ENCODE peak calls at places on chromosomes 11 and 22, in ten cellular contexts. L, O, W, M, G, V, U, Y, A and P are unnamed samples.
A peak's percentile ranks its signal among the peaks of the same experiment; 100 is the strongest.

GRCh38 chr11:93032580-93032979 is 63.1 kb downstream of the MTNR1B start:
- DNase-seq in L (no peak), O (no peak), W (no peak), M (no peak), G (no peak), V (no peak), U (no peak), Y (no peak), A (no peak), P (no peak)

GRCh38 chr11:128572965-128573364 is 14.4 kb downstream of the ETS1 start:
- DNase-seq in L (no peak), O (no peak), W (no peak), M (peak; percentile 79), G (no peak), V (no peak), U (peak; percentile 40), Y (no peak), A (no peak), P (no peak)

GRCh38 chr11:61442616-61443015 is 12.7 kb downstream of the SDHAF2 start:
- DNase-seq in L (no peak), O (no peak), W (no peak), M (no peak), G (no peak), V (no peak), U (no peak), Y (no peak), A (no peak), P (no peak)

GRCh38 chr11:27291954-27292641 is 70.9 kb downstream of the CCDC34 start:
- DNase-seq in L (no peak), O (peak; percentile 63), W (no peak), M (no peak), G (no peak), V (no peak), U (no peak), Y (no peak), A (no peak), P (no peak)

GRCh38 chr22:20299736-20300136 is 20.1 kb downstream of the DGCR6L start:
- DNase-seq in L (no peak), O (peak; percentile 66), W (no peak), M (no peak), G (no peak), V (no peak), U (no peak), Y (no peak), A (no peak), P (no peak)

GRCh38 chr11:66420671-66421476 is at the start of gene NPAS4:
- DNase-seq in L (no peak), O (no peak), W (no peak), M (no peak), G (no peak), V (no peak), U (no peak), Y (no peak), A (no peak), P (no peak)

GRCh38 chr11:2276999-2277328 is 6.6 kb upstream of the ASCL2 start:
- DNase-seq in L (no peak), O (no peak), W (no peak), M (peak; percentile 55), G (no peak), V (no peak), U (no peak), Y (no peak), A (no peak), P (peak; percentile 40)

GRCh38 chr22:19523240-19524169 is 705 bp downstream of the CLDN5 start:
- DNase-seq in L (no peak), O (no peak), W (no peak), M (peak; percentile 87), G (no peak), V (no peak), U (no peak), Y (no peak), A (no peak), P (no peak)

GRCh38 chr11:1370186-1371025 is 19.3 kb upstream of the BRSK2 start:
- DNase-seq in L (no peak), O (no peak), W (no peak), M (no peak), G (no peak), V (no peak), U (no peak), Y (no peak), A (no peak), P (no peak)

GRCh38 chr22:17949926-17950473 is 74.4 kb downstream of the MICAL3 start:
- DNase-seq in L (no peak), O (no peak), W (no peak), M (no peak), G (no peak), V (no peak), U (peak; percentile 22), Y (no peak), A (no peak), P (no peak)

GRCh38 chr11:62708423-62709261 is 1.2 kb downstream of the GNG3 start:
- DNase-seq in L (peak; percentile 75), O (peak; percentile 44), W (peak; percentile 30), M (peak; percentile 83), G (no peak), V (no peak), U (peak; percentile 73), Y (no peak), A (no peak), P (no peak)

GRCh38 chr11:64400096-64400495 is 41.1 kb downstream of the RPS6KA4 start:
- DNase-seq in L (no peak), O (no peak), W (no peak), M (peak; percentile 29), G (no peak), V (no peak), U (no peak), Y (no peak), A (no peak), P (no peak)

GRCh38 chr11:59666969-59667368 is 1.9 kb downstream of the PATL1 start:
- DNase-seq in L (no peak), O (no peak), W (no peak), M (no peak), G (no peak), V (no peak), U (no peak), Y (no peak), A (no peak), P (no peak)

GRCh38 chr22:38921126-38921525 is 36.3 kb upstream of the APOBEC3A start:
- DNase-seq in L (no peak), O (peak; percentile 58), W (no peak), M (no peak), G (no peak), V (no peak), U (no peak), Y (no peak), A (no peak), P (no peak)

DNA sequence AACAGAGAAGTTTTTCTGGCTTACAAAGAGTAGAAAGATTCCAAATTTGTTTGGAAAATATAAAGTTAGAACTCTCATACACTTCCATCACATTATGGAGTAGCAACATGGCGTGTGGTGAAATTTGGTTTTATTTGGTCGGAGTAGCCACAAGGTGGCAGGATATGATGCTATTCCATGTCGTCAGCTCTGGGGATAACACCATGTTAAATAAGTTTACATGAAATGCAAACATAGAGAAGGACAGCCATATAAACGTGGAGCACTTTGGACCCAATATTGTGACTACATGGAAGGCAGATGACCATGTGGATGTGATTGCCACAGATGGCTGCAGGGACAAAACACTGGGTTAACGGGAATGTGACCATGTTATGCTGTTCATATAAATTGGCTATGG is 21.1 kb downstream of the OR5M11 start:
- DNase-seq in L (no peak), O (peak; percentile 14), W (no peak), M (peak; percentile 62), G (no peak), V (no peak), U (no peak), Y (no peak), A (no peak), P (no peak)
- TF ChIP-seq CTCF in L (no peak), O (peak; percentile 18), W (no peak), M (peak; percentile 69), G (peak; percentile 18), V (no peak), U (no peak), Y (no peak), A (no peak), P (no peak)

DNA sequence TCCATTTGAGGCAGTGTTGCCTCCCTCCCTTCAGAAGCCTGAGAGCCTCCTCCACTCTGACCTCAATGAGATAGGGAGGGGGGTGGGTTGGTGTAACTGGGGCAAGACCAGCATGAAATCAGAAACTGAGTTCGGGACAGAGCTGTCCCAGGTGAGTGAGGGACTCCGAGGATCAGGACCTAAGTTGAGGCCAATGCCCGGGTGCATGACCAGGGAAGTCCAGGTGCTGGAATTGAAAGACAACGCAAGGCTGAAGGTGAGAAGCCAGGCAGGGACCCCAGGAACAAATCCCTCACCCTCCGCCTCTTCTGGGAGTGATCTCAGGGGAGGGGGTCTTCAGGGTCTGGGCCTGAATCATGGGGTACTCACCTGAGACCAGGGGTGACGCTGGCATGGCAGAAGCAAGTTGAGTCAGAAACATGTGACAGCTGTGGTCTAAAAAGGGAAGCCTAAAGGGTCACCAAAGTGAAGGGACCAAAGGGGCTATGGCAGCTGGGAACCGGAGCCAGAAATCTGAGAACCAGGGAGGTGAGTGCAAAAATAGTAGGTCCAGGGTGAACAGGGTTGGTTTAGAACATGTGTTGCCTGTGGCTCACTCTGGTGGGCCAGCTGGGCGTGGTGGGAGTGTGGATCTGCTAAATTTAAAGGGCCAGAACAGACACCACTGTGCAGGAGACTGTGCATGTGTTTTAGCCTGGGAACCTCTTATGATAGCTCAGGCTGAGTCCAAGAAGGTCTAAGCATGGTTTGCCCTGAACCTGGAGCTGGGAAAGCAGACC is 41.1 kb upstream of the ZBED5 start:
- DNase-seq in L (no peak), O (no peak), W (no peak), M (no peak), G (no peak), V (no peak), U (no peak), Y (no peak), A (no peak), P (no peak)
- H3K4me3 ChIP-seq in L (no peak overlapping the region), O (no peak overlapping the region), W (no peak overlapping the region), M (no peak overlapping the region), G (no peak overlapping the region), V (no peak overlapping the region), U (no peak overlapping the region), Y (peak overlapping the region; percentile 42), A (no peak overlapping the region), P (no peak overlapping the region)

GRCh38 chr11:125170406-125171031 is 6.0 kb downstream of the PKNOX2 start:
- DNase-seq in L (no peak), O (peak; percentile 55), W (peak; percentile 70), M (peak; percentile 62), G (no peak), V (peak; percentile 56), U (peak; percentile 67), Y (no peak), A (no peak), P (no peak)
- H3K27me3 ChIP-seq in L (peaks cover 17% of the 10 kb centered on the region), O (peaks cover 26% of the 10 kb centered on the region), W (no peaks in the 10 kb centered on the region), M (peaks cover 11% of the 10 kb centered on the region), G (peaks cover 14% of the 10 kb centered on the region), V (no peaks in the 10 kb centered on the region), U (no peaks in the 10 kb centered on the region), Y (peaks cover 41% of the 10 kb centered on the region), A (no peaks in the 10 kb centered on the region), P (no peaks in the 10 kb centered on the region)

GRCh38 chr22:40193429-40194421 is 16.0 kb downstream of the TNRC6B start:
- DNase-seq in L (no peak), O (peak; percentile 60), W (no peak), M (peak; percentile 81), G (no peak), V (no peak), U (no peak), Y (no peak), A (no peak), P (no peak)
- TF ChIP-seq CTCF in L (peak; percentile 45), O (peak; percentile 53), W (peak; percentile 7), M (peak; percentile 68), G (no peak), V (no peak), U (peak; percentile 17), Y (no peak), A (no peak), P (no peak)